ENCODE peak calls at places on chromosome 16, in eight cellular contexts. One of them, this sample, is unnamed.

GRCh38 chr16:64585367-64585766 is 536.5 kb downstream of the CDH11 start:
- DNase-seq in ovary: no peak
- DNase-seq in small intestine: no peak
- DNase-seq in transverse colon: no peak
- DNase-seq in CD4-positive, alpha-beta memory T cell: no peak
- DNase-seq in endodermal cell: no peak
- DNase-seq in upper lobe of right lung: no peak
- DNase-seq in heart left ventricle: no peak
- DNase-seq in this sample: no peak

GRCh38 chr16:84358601-84359295 is 9.6 kb upstream of the ATP2C2 start:
- DNase-seq in transverse colon: peak; percentile 22
- DNase-seq in heart left ventricle: no peak
- DNase-seq in small intestine: peak; percentile 77
- DNase-seq in upper lobe of right lung: no peak
- DNase-seq in ovary: no peak
- DNase-seq in endodermal cell: no peak
- DNase-seq in CD4-positive, alpha-beta memory T cell: no peak
- DNase-seq in this sample: no peak

GRCh38 chr16:21611546-21612384 is 12.4 kb downstream of the METTL9 start:
- DNase-seq in heart left ventricle: no peak
- DNase-seq in endodermal cell: no peak
- DNase-seq in transverse colon: no peak
- DNase-seq in CD4-positive, alpha-beta memory T cell: no peak
- DNase-seq in small intestine: no peak
- DNase-seq in upper lobe of right lung: no peak
- DNase-seq in ovary: no peak
- DNase-seq in this sample: no peak

GRCh38 chr16:79170565-79171242 is 429.8 kb downstream of the MAF start:
- DNase-seq in ovary: peak; percentile 45
- DNase-seq in small intestine: no peak
- DNase-seq in heart left ventricle: no peak
- DNase-seq in endodermal cell: peak; percentile 11
- DNase-seq in CD4-positive, alpha-beta memory T cell: no peak
- DNase-seq in transverse colon: no peak
- DNase-seq in upper lobe of right lung: no peak
- DNase-seq in this sample: peak; percentile 78

GRCh38 chr16:1920727-1921155 is 2.5 kb upstream of the HS3ST6 start:
- DNase-seq in transverse colon: peak; percentile 61
- DNase-seq in upper lobe of right lung: peak; percentile 55
- DNase-seq in heart left ventricle: no peak
- DNase-seq in CD4-positive, alpha-beta memory T cell: no peak
- DNase-seq in ovary: no peak
- DNase-seq in small intestine: peak; percentile 52
- DNase-seq in endodermal cell: peak; percentile 90
- DNase-seq in this sample: peak; percentile 4

GRCh38 chr16:71883193-71883848 is 661 bp downstream of the ZNF821 start:
- DNase-seq in small intestine: peak; percentile 36
- DNase-seq in transverse colon: peak; percentile 61
- DNase-seq in upper lobe of right lung: peak; percentile 75
- DNase-seq in endodermal cell: peak; percentile 88
- DNase-seq in CD4-positive, alpha-beta memory T cell: peak; percentile 44
- DNase-seq in heart left ventricle: peak; percentile 50
- DNase-seq in ovary: peak; percentile 49
- DNase-seq in this sample: peak; percentile 9

GRCh38 chr16:25034916-25035315 is 19.7 kb upstream of the ARHGAP17 start:
- DNase-seq in heart left ventricle: no peak
- DNase-seq in transverse colon: no peak
- DNase-seq in endodermal cell: no peak
- DNase-seq in CD4-positive, alpha-beta memory T cell: no peak
- DNase-seq in small intestine: no peak
- DNase-seq in ovary: no peak
- DNase-seq in upper lobe of right lung: no peak
- DNase-seq in this sample: peak; percentile 62

GRCh38 chr16:49431591-49432290 is 58.1 kb downstream of the C16orf78 start:
- DNase-seq in small intestine: no peak
- DNase-seq in endodermal cell: peak; percentile 23
- DNase-seq in CD4-positive, alpha-beta memory T cell: no peak
- DNase-seq in heart left ventricle: no peak
- DNase-seq in ovary: no peak
- DNase-seq in upper lobe of right lung: peak; percentile 26
- DNase-seq in transverse colon: no peak
- DNase-seq in this sample: no peak

GRCh38 chr16:76309639-76310335 is 32.6 kb downstream of the CNTNAP4 start:
- DNase-seq in upper lobe of right lung: no peak
- DNase-seq in transverse colon: no peak
- DNase-seq in heart left ventricle: no peak
- DNase-seq in ovary: no peak
- DNase-seq in endodermal cell: no peak
- DNase-seq in CD4-positive, alpha-beta memory T cell: no peak
- DNase-seq in small intestine: no peak
- DNase-seq in this sample: no peak

GRCh38 chr16:1351215-1351581 is 480 bp downstream of the TSR3 start:
- DNase-seq in ovary: no peak
- DNase-seq in transverse colon: no peak
- DNase-seq in upper lobe of right lung: no peak
- DNase-seq in endodermal cell: no peak
- DNase-seq in small intestine: no peak
- DNase-seq in CD4-positive, alpha-beta memory T cell: no peak
- DNase-seq in heart left ventricle: no peak
- DNase-seq in this sample: no peak

GRCh38 chr16:62205459-62205858 is 169.2 kb upstream of the CDH8 start:
- DNase-seq in small intestine: no peak
- DNase-seq in endodermal cell: no peak
- DNase-seq in upper lobe of right lung: no peak
- DNase-seq in CD4-positive, alpha-beta memory T cell: no peak
- DNase-seq in heart left ventricle: no peak
- DNase-seq in transverse colon: no peak
- DNase-seq in ovary: no peak
- DNase-seq in this sample: no peak

GRCh38 chr16:77834600-77834963 is 46.2 kb downstream of the VAT1L start:
- DNase-seq in transverse colon: no peak
- DNase-seq in endodermal cell: no peak
- DNase-seq in upper lobe of right lung: no peak
- DNase-seq in heart left ventricle: no peak
- DNase-seq in ovary: no peak
- DNase-seq in small intestine: no peak
- DNase-seq in CD4-positive, alpha-beta memory T cell: no peak
- DNase-seq in this sample: peak; percentile 99

GRCh38 chr16:12719972-12720371 is 83.7 kb downstream of the CPPED1 start:
- DNase-seq in small intestine: no peak
- DNase-seq in transverse colon: no peak
- DNase-seq in heart left ventricle: no peak
- DNase-seq in endodermal cell: no peak
- DNase-seq in CD4-positive, alpha-beta memory T cell: no peak
- DNase-seq in ovary: no peak
- DNase-seq in upper lobe of right lung: no peak
- DNase-seq in this sample: no peak

GRCh38 chr16:25006504-25007055 is 8.6 kb downstream of the ARHGAP17 start:
- DNase-seq in upper lobe of right lung: no peak
- DNase-seq in CD4-positive, alpha-beta memory T cell: no peak
- DNase-seq in transverse colon: peak; percentile 39
- DNase-seq in endodermal cell: no peak
- DNase-seq in small intestine: peak; percentile 71
- DNase-seq in heart left ventricle: no peak
- DNase-seq in ovary: no peak
- DNase-seq in this sample: peak; percentile 75

GRCh38 chr16:67394271-67395104 is 1.2 kb upstream of the TPPP3 start:
- DNase-seq in heart left ventricle: no peak
- DNase-seq in transverse colon: no peak
- DNase-seq in small intestine: no peak
- DNase-seq in ovary: no peak
- DNase-seq in CD4-positive, alpha-beta memory T cell: peak; percentile 9
- DNase-seq in upper lobe of right lung: peak; percentile 68
- DNase-seq in endodermal cell: peak; percentile 71
- DNase-seq in this sample: no peak
- H3K27ac ChIP-seq in heart left ventricle: peak overlapping the region; percentile 53
- H3K27ac ChIP-seq in transverse colon: peak overlapping the region; percentile 77
- H3K27ac ChIP-seq in small intestine: no peak overlapping the region
- H3K27ac ChIP-seq in ovary: no peak overlapping the region
- H3K27ac ChIP-seq in CD4-positive, alpha-beta memory T cell: no peak overlapping the region
- H3K27ac ChIP-seq in upper lobe of right lung: peak overlapping the region; percentile 71
- H3K27ac ChIP-seq in endodermal cell: no peak overlapping the region
- H3K27ac ChIP-seq in this sample: no peak overlapping the region

GRCh38 chr16:82092711-82093110 is 57.7 kb downstream of the HSD17B2 start:
- DNase-seq in heart left ventricle: no peak
- DNase-seq in ovary: no peak
- DNase-seq in endodermal cell: no peak
- DNase-seq in upper lobe of right lung: no peak
- DNase-seq in transverse colon: no peak
- DNase-seq in small intestine: no peak
- DNase-seq in CD4-positive, alpha-beta memory T cell: no peak
- DNase-seq in this sample: no peak

GRCh38 chr16:82094942-82095540 is 60.0 kb downstream of the HSD17B2 start:
- DNase-seq in ovary: no peak
- DNase-seq in upper lobe of right lung: no peak
- DNase-seq in heart left ventricle: no peak
- DNase-seq in small intestine: no peak
- DNase-seq in endodermal cell: peak; percentile 56
- DNase-seq in CD4-positive, alpha-beta memory T cell: no peak
- DNase-seq in transverse colon: no peak
- DNase-seq in this sample: no peak

GRCh38 chr16:82091225-82091624 is 56.2 kb downstream of the HSD17B2 start:
- DNase-seq in CD4-positive, alpha-beta memory T cell: no peak
- DNase-seq in upper lobe of right lung: no peak
- DNase-seq in endodermal cell: no peak
- DNase-seq in heart left ventricle: no peak
- DNase-seq in ovary: no peak
- DNase-seq in transverse colon: no peak
- DNase-seq in small intestine: no peak
- DNase-seq in this sample: peak; percentile 22

GRCh38 chr16:82096641-82097040 is 61.6 kb downstream of the HSD17B2 start:
- DNase-seq in transverse colon: no peak
- DNase-seq in upper lobe of right lung: no peak
- DNase-seq in ovary: no peak
- DNase-seq in heart left ventricle: no peak
- DNase-seq in CD4-positive, alpha-beta memory T cell: no peak
- DNase-seq in endodermal cell: no peak
- DNase-seq in small intestine: no peak
- DNase-seq in this sample: no peak

GRCh38 chr16:82093901-82094300 is 58.8 kb downstream of the HSD17B2 start:
- DNase-seq in upper lobe of right lung: no peak
- DNase-seq in endodermal cell: no peak
- DNase-seq in CD4-positive, alpha-beta memory T cell: no peak
- DNase-seq in ovary: no peak
- DNase-seq in heart left ventricle: no peak
- DNase-seq in small intestine: no peak
- DNase-seq in transverse colon: no peak
- DNase-seq in this sample: peak; percentile 64
- H3K4me1 ChIP-seq in upper lobe of right lung: no peaks in the 10 kb centered on the region
- H3K4me1 ChIP-seq in endodermal cell: peaks cover 4% of the 10 kb centered on the region
- H3K4me1 ChIP-seq in CD4-positive, alpha-beta memory T cell: no peaks in the 10 kb centered on the region
- H3K4me1 ChIP-seq in ovary: no peaks in the 10 kb centered on the region
- H3K4me1 ChIP-seq in heart left ventricle: no peaks in the 10 kb centered on the region
- H3K4me1 ChIP-seq in small intestine: no peaks in the 10 kb centered on the region
- H3K4me1 ChIP-seq in transverse colon: no peaks in the 10 kb centered on the region
- H3K4me1 ChIP-seq in this sample: peaks cover 7% of the 10 kb centered on the region

DNA sequence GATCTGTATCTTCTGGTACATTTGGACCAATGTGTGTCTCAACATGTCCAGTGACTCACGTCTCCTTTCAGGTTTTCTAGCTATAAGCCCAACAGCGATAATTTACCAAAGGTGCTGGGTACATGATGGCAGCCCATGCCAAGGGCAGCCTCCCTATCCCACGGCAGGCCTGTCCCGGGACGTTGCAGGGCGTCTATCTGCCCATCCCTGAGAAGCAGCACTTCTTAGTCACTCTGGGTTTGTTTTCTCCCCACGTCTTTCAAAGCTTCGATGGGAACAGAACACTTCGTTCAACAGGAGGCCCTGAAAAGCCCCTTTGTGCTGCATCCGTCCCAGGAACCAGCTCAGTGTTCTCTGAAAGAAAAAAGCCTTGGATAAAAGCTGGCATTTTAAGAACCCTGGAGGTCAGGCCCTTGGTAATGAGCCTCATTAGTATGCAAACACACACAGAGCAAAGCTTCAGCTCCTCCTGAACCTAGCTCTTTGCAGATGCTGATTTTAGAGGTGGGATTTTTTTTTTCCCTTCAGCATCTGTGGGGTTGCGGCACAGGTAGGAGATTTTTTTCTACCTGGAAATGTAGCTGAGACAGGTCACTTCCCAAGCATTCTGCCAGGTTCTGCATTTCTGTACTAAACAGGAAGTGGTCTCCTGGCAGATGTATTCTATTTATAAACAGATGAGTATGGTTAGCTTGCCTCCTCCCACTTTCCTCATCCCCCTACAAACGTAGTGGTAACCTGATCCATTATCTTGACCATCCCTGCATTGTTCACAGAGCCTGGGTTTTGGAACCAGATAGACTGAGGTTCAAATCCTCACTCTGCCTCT is 17.5 kb upstream of the MT4 start:
- DNase-seq in transverse colon: no peak
- DNase-seq in heart left ventricle: no peak
- DNase-seq in small intestine: no peak
- DNase-seq in endodermal cell: peak; percentile 72
- DNase-seq in upper lobe of right lung: no peak
- DNase-seq in ovary: no peak
- DNase-seq in CD4-positive, alpha-beta memory T cell: no peak
- DNase-seq in this sample: peak; percentile 71
- H3K27ac ChIP-seq in transverse colon: peak overlapping the region; percentile 19
- H3K27ac ChIP-seq in heart left ventricle: no peak overlapping the region
- H3K27ac ChIP-seq in small intestine: no peak overlapping the region
- H3K27ac ChIP-seq in endodermal cell: peak overlapping the region; percentile 96
- H3K27ac ChIP-seq in upper lobe of right lung: no peak overlapping the region
- H3K27ac ChIP-seq in ovary: no peak overlapping the region
- H3K27ac ChIP-seq in CD4-positive, alpha-beta memory T cell: no peak overlapping the region
- H3K27ac ChIP-seq in this sample: no peak overlapping the region

GRCh38 chr16:85561248-85562101 is 51.6 kb upstream of the GSE1 start:
- DNase-seq in upper lobe of right lung: no peak
- DNase-seq in CD4-positive, alpha-beta memory T cell: no peak
- DNase-seq in small intestine: no peak
- DNase-seq in endodermal cell: no peak
- DNase-seq in ovary: no peak
- DNase-seq in transverse colon: no peak
- DNase-seq in heart left ventricle: no peak
- DNase-seq in this sample: no peak
- H3K4me1 ChIP-seq in upper lobe of right lung: peaks cover 80% of the 10 kb centered on the region
- H3K4me1 ChIP-seq in CD4-positive, alpha-beta memory T cell: peaks cover 27% of the 10 kb centered on the region
- H3K4me1 ChIP-seq in small intestine: peaks cover 19% of the 10 kb centered on the region
- H3K4me1 ChIP-seq in endodermal cell: peaks cover 20% of the 10 kb centered on the region
- H3K4me1 ChIP-seq in ovary: peaks cover 12% of the 10 kb centered on the region
- H3K4me1 ChIP-seq in transverse colon: peaks cover 48% of the 10 kb centered on the region
- H3K4me1 ChIP-seq in heart left ventricle: peaks cover 56% of the 10 kb centered on the region
- H3K4me1 ChIP-seq in this sample: peaks cover 8% of the 10 kb centered on the region

DNA sequence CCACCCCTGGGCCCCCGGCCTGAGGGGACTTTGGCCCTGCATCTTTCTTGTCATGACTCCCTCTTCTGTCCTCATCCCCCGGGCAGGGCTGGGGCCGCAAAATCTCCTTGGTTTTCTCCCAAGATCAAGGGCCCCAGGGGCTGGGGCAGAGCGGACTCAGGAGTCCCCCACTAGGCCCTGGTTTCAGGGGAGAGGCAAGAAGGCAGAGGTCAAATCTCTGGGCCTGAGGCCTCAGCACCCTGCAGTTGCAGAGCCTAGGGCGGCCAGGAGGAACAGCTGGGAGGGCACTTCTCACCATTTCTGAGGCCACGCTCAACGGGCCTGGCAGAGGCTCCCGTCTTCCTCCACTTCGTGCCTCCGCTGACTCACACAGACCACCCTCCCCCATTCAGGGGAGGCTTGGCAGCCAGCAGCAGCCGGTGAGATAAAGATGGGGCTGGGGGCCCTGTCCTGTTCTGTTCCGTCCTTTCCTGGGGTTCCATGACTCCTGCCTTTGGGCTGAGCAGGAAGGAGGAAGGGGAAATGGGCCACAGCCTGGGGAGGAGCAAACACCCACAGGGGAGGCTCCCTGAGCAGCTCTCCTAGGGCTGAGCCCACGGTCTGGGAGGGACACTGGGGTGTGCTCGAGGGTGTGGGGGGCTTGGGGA is 12.4 kb downstream of the ZSCAN10 start:
- DNase-seq in endodermal cell: peak; percentile 55
- DNase-seq in ovary: no peak
- DNase-seq in small intestine: peak; percentile 53
- DNase-seq in upper lobe of right lung: no peak
- DNase-seq in transverse colon: no peak
- DNase-seq in heart left ventricle: no peak
- DNase-seq in CD4-positive, alpha-beta memory T cell: no peak
- DNase-seq in this sample: no peak
- H3K27ac ChIP-seq in endodermal cell: no peak overlapping the region
- H3K27ac ChIP-seq in ovary: no peak overlapping the region
- H3K27ac ChIP-seq in small intestine: no peak overlapping the region
- H3K27ac ChIP-seq in upper lobe of right lung: peak overlapping the region; percentile 81
- H3K27ac ChIP-seq in transverse colon: peak overlapping the region; percentile 18
- H3K27ac ChIP-seq in heart left ventricle: peak overlapping the region; percentile 85
- H3K27ac ChIP-seq in CD4-positive, alpha-beta memory T cell: peak overlapping the region; percentile 10
- H3K27ac ChIP-seq in this sample: no peak overlapping the region

This sample was measured in fibroblast of lung.